ENCODE peak calls at places on chromosome 2, in ten cellular contexts. H is activated T-cell treated with anti-CD3 and anti-CD28 coated beads, Interleukin-2, amount 50 U/mL, for 4 hours; R is AG09309; O is CD8-positive, alpha-beta T cell; G is T follicular helper cell; S is M059J; X is kidney epithelial cell; U is activated CD8-positive, alpha-beta memory T cell treated with anti-CD3 and anti-CD28 coated beads for 4 hours; F is GM23338; Z is HTR-8/SVneo. C is an unnamed sample.

GRCh38 chr2:40213071-40213470 is 238.8 kb downstream of the SLC8A1 start:
- DNase-seq in S (peak; percentile 34), R (no peak), F (peak; percentile 18), U (no peak), O (no peak), H (no peak), X (no peak), G (no peak), Z (peak; percentile 14), C (no peak)

GRCh38 chr2:144096531-144096930 is 423.4 kb downstream of the ZEB2 start:
- DNase-seq in H (no peak), X (no peak), O (no peak), S (peak; percentile 24), Z (no peak), F (no peak), R (no peak), U (no peak), G (no peak), C (no peak)

GRCh38 chr2:159051133-159051532 is 82.7 kb downstream of the TANC1 start:
- DNase-seq in Z (no peak), R (no peak), F (no peak), X (no peak), H (no peak), S (no peak), U (no peak), O (no peak), G (no peak), C (no peak)

GRCh38 chr2:126907671-126908070 is 9.0 kb downstream of the TEX51 start:
- DNase-seq in R (no peak), U (no peak), F (no peak), Z (no peak), X (no peak), O (no peak), S (no peak), H (no peak), G (no peak), C (no peak)

GRCh38 chr2:23464156-23464555 is 79.2 kb downstream of the KLHL29 start:
- DNase-seq in H (no peak), X (no peak), F (no peak), U (no peak), O (no peak), Z (no peak), G (no peak), R (no peak), S (no peak), C (no peak)

GRCh38 chr2:214881647-214882205 is 72.2 kb upstream of the BARD1 start:
- DNase-seq in S (peak; percentile 12), O (no peak), X (no peak), F (no peak), G (no peak), Z (no peak), R (no peak), H (no peak), U (no peak), C (no peak)

GRCh38 chr2:48445091-48445725 is 84.7 kb upstream of the STON1 start:
- DNase-seq in O (no peak), G (no peak), U (no peak), X (no peak), S (peak; percentile 36), R (no peak), Z (no peak), F (no peak), H (no peak), C (no peak)

GRCh38 chr2:213065583-213066444 is 85.6 kb downstream of the IKZF2 start:
- DNase-seq in X (no peak), R (peak; percentile 27), O (no peak), U (no peak), S (no peak), Z (no peak), F (peak; percentile 60), G (no peak), H (no peak), C (no peak)

GRCh38 chr2:170235860-170236638 is 58.1 kb downstream of the MYO3B start:
- DNase-seq in R (no peak), H (no peak), S (peak; percentile 47), U (no peak), G (no peak), X (no peak), Z (peak; percentile 32), O (no peak), F (peak; percentile 90), C (no peak)

GRCh38 chr2:161076936-161077335 is 83.3 kb upstream of the TANK start:
- DNase-seq in S (no peak), R (no peak), Z (no peak), U (no peak), H (no peak), G (no peak), X (no peak), O (no peak), F (no peak), C (no peak)

GRCh38 chr2:46284812-46285211 is 12.4 kb upstream of the EPAS1 start:
- DNase-seq in Z (no peak), F (no peak), G (no peak), S (no peak), O (no peak), X (no peak), U (no peak), H (no peak), R (no peak), C (no peak)

C was measured in activated CD4-positive, alpha-beta T cell treated with anti-CD3 and anti-CD28 coated beads for 4 hours.